ENCODE peak calls at places on chromosome 6, in five cellular contexts. R is NCI-H345; Q is cardiac muscle cell; O is stimulated activated CD4-positive, alpha-beta T cell treated with anti-CD3 and anti-CD28 coated beads, Interleukin-1b, Interleukin-23, amount 100 ng/mL, for 24 hours; Z is hypothalamus. D is an unnamed sample.

GRCh38 chr6:35581633-35582032 is 68.9 kb upstream of the TULP1 start:
- DNase-seq in R (no peak), Z (no peak), Q (peak), O (no peak), D (no peak)

GRCh38 chr6:53148684-53149083 is at the start of gene GCM1:
- DNase-seq in Q (no peak), Z (no peak), R (no peak), O (no peak), D (no peak)

GRCh38 chr6:111260570-111261298 is 173.4 kb downstream of the SLC16A10 start:
- DNase-seq in R (no peak), O (no peak), Q (no peak), Z (no peak), D (no peak)

GRCh38 chr6:148711833-148712653 is 34.8 kb upstream of the UST start:
- DNase-seq in Z (no peak), O (no peak), R (no peak), Q (no peak), D (no peak)

GRCh38 chr6:27066381-27066780 is 181.1 kb upstream of the PRSS16 start:
- DNase-seq in O (no peak), R (no peak), Z (no peak), Q (no peak), D (no peak)

GRCh38 chr6:21396313-21396712 is 197.2 kb upstream of the SOX4 start:
- DNase-seq in O (no peak), Z (no peak), R (no peak), Q (peak), D (no peak)

GRCh38 chr6:35474978-35475570 is 6.9 kb downstream of the RPL10A start:
- DNase-seq in R (no peak), O (no peak), Q (no peak), Z (no peak), D (no peak)

GRCh38 chr6:137549106-137549505 is 54.9 kb upstream of the OLIG3 start:
- DNase-seq in O (no peak), Z (no peak), Q (no peak), R (no peak), D (no peak)

GRCh38 chr6:44305200-44305725 is 7.9 kb downstream of the AARS2 start:
- DNase-seq in O (no peak), Z (no peak), R (no peak), Q (no peak), D (no peak)

GRCh38 chr6:47729019-47729418 is 30.6 kb downstream of the ADGRF4 start:
- DNase-seq in Q (no peak), R (no peak), Z (no peak), O (no peak), D (no peak)

GRCh38 chr6:53795702-53796450 is 1.1 kb downstream of the LRRC1 start:
- DNase-seq in Z (no peak), O (no peak), R (peak), Q (peak), D (peak)

GRCh38 chr6:47111685-47112084 is 69.6 kb upstream of the ADGRF1 start:
- DNase-seq in Z (no peak), R (no peak), Q (no peak), O (no peak), D (no peak)

GRCh38 chr6:56540950-56541600 is 101.6 kb downstream of the DST start:
- DNase-seq in Z (no peak), O (no peak), Q (no peak), R (no peak), D (peak)

GRCh38 chr6:16965679-16966078 is 136.2 kb upstream of the STMND1 start:
- DNase-seq in Q (no peak), R (no peak), Z (no peak), O (no peak), D (no peak)

GRCh38 chr6:19399406-19399805 is 437.8 kb upstream of the ID4 start:
- DNase-seq in R (peak), O (no peak), Q (peak), Z (peak), D (no peak)

GRCh38 chr6:147103641-147104040 is 100.6 kb upstream of the STXBP5 start:
- DNase-seq in O (no peak), Q (peak), Z (no peak), R (no peak), D (no peak)

GRCh38 chr6:112289039-112289566 is 34.7 kb upstream of the LAMA4 start:
- DNase-seq in R (no peak), Z (peak), Q (peak), O (no peak), D (peak)

GRCh38 chr6:52221302-52221701 is 23.0 kb downstream of the IL17F start:
- DNase-seq in Z (no peak), O (peak), R (no peak), Q (no peak), D (no peak)

GRCh38 chr6:14724546-14724945 is 521.3 kb upstream of the JARID2 start:
- DNase-seq in Z (no peak), O (no peak), R (no peak), Q (no peak), D (no peak)

GRCh38 chr6:170436209-170436809 is 116.8 kb downstream of the PSMB1 start:
- DNase-seq in R (no peak), O (no peak), Q (no peak), Z (no peak), D (no peak)